ENCODE peak calls at places on chromosomes 7 and 10, in six cellular contexts. J is SK-N-SH, E is astrocyte, X is heart left ventricle, F is fibroblast of the aortic adventitia, R is LNCaP clone FGC. D is an unnamed sample.

GRCh38 chr10:3972460-3973366 is 187.7 kb upstream of the KLF6 start:
- DNase-seq in F (peak; percentile 35), X (no peak), E (no peak), R (no peak), J (no peak), D (no peak)

GRCh38 chr10:62636825-62637248 is 167.7 kb upstream of the ADO start:
- DNase-seq in X (no peak), E (no peak), F (no peak), J (no peak), R (no peak), D (no peak)

GRCh38 chr10:106502651-106503050 is 661.9 kb downstream of the SORCS1 start:
- DNase-seq in E (no peak), F (no peak), J (no peak), R (no peak), X (no peak), D (no peak)

GRCh38 chr7:12138421-12138820 is 72.7 kb upstream of the TMEM106B start:
- DNase-seq in X (no peak), E (peak; percentile 43), F (no peak), J (no peak), R (no peak), D (no peak)

GRCh38 chr7:95322396-95322795 is 1.9 kb downstream of the PON1 start:
- DNase-seq in J (no peak), R (no peak), X (no peak), E (peak; percentile 69), F (no peak), D (no peak)

GRCh38 chr10:12875100-12875499 is 126.4 kb downstream of the CCDC3 start:
- DNase-seq in E (peak; percentile 44), J (no peak), R (peak; percentile 94), F (peak; percentile 69), X (no peak), D (no peak)

GRCh38 chr7:69403169-69403568 is 195.1 kb upstream of the AUTS2 start:
- DNase-seq in E (no peak), J (peak; percentile 72), X (no peak), F (no peak), R (no peak), D (no peak)

GRCh38 chr7:155531686-155532085 is 14.7 kb downstream of the CNPY1 start:
- DNase-seq in E (no peak), R (peak; percentile 32), F (no peak), X (no peak), J (no peak), D (no peak)

GRCh38 chr7:105389090-105389650 is 449 bp upstream of the SRPK2 start:
- DNase-seq in F (peak; percentile 57), X (peak; percentile 63), R (no peak), E (peak; percentile 31), J (no peak), D (peak; percentile 3)

GRCh38 chr10:43404675-43405221 is 4.2 kb downstream of the HNRNPF start:
- DNase-seq in R (no peak), E (no peak), J (no peak), F (no peak), X (no peak), D (no peak)

GRCh38 chr10:113485801-113486200 is 67.1 kb upstream of the HABP2 start:
- DNase-seq in X (no peak), J (no peak), R (no peak), E (peak; percentile 23), F (no peak), D (no peak)

GRCh38 chr10:1420663-1421362 is 316.5 kb downstream of the ADARB2 start:
- DNase-seq in E (no peak), R (peak; percentile 55), J (peak; percentile 85), F (no peak), X (no peak), D (no peak)

DNA sequence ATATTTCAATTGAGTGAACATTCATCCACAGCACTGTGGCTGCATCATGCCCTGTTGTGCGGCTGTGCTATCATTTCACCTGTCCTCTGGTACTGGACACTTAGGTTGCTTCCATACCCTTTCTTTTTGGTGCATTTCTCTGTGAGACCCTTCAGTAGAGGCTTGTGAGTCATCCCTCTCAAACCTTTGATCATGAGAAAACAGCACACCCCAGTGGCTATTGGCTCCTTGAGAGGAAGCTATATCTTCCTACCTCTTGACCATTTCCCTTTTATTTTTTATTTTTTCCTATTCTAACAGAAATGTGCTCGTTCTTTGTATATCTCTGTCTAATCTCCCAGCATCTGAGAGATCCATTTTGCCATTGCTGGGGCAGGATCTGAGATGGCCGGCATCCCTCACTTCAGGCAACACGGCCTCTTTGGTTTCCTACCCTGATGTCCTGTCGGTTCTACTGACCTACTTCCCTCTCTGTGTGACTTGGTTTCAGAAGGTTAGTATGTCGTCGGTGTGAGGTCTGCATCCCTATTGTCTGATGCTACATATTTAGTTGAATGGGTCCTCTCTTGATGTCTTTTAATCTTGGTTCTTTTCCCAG is 23.8 kb upstream of the PIK3AP1 start:
- DNase-seq in X (no peak), J (peak; percentile 33), F (peak; percentile 9), R (no peak), E (peak; percentile 26), D (no peak)
- TF ChIP-seq CTCF in X (peak; percentile 43), J (peak; percentile 46), F (peak; percentile 18), R (peak; percentile 33), E (peak; percentile 26), D (no peak)

GRCh38 chr7:130995252-130996081 is 261.5 kb upstream of the KLF14 start:
- DNase-seq in E (no peak), J (no peak), F (no peak), R (no peak), X (no peak), D (no peak)
- H3K4me3 ChIP-seq in E (no peak overlapping the region), J (no peak overlapping the region), F (no peak overlapping the region), R (no peak overlapping the region), X (no peak overlapping the region), D (no peak overlapping the region)

GRCh38 chr7:78363866-78364265 is 565.3 kb downstream of the PHTF2 start:
- DNase-seq in F (no peak), R (no peak), J (no peak), E (no peak), X (no peak), D (no peak)
- TF ChIP-seq CTCF in F (no peak), R (no peak), J (peak; percentile 20), E (no peak), X (no peak), D (no peak)

DNA sequence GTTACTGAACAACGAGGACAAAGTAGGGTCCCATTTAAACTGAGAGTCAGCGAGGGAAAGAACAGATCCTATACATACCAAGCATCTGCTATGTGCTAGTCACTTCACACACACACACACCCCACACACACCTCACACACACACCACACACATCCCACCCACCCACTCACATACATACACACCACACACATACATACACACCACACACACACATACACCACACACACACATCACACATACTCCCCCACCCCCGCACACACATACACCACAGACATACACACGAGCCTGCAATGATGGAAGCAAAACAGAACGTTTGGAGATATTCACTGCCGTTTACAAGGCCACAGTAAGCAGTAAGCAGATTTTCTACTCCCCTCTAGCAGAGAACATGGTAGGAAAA is 608 bp upstream of the GRB10 start:
- DNase-seq in J (no peak), F (no peak), X (no peak), R (no peak), E (no peak), D (no peak)
- H3K4me3 ChIP-seq in J (peak overlapping the region; percentile 41), F (peak overlapping the region; percentile 62), X (peak overlapping the region; percentile 67), R (no peak overlapping the region), E (peak overlapping the region; percentile 43), D (peak overlapping the region; percentile 43)

GRCh38 chr10:104337985-104338735 is at the start of gene ITPRIP:
- DNase-seq in E (peak; percentile 84), F (peak; percentile 91), J (peak; percentile 86), X (peak; percentile 86), R (no peak), D (peak; percentile 71)
- TF ChIP-seq CTCF in E (no peak), F (peak; percentile 37), J (peak; percentile 38), X (peak; percentile 49), R (no peak), D (no peak)

D was measured in gastrocnemius medialis.